ENCODE peak calls at places on chromosomes 11 and 22, in four cellular contexts. I is COR-L47; A is stimulated activated naive CD8-positive, alpha-beta T cell treated with anti-CD3 and anti-CD28 coated beads, Interleukin-15, amount 100 ng/mL, for 72 hours; Y is SIG-M5. R is an unnamed sample.

GRCh38 chr11:117780456-117780855 is 16.6 kb downstream of the DSCAML1 start:
- DNase-seq in I (no peak), A (no peak), Y (no peak), R (no peak)

GRCh38 chr11:12172493-12173013 is 62.2 kb downstream of the MICAL2 start:
- DNase-seq in I (no peak), A (no peak), Y (no peak), R (no peak)

GRCh38 chr11:12692238-12693074 is 18.2 kb downstream of the TEAD1 start:
- DNase-seq in I (no peak), A (no peak), Y (no peak), R (peak)

GRCh38 chr11:73667906-73668305 is 21.5 kb downstream of the PLEKHB1 start:
- DNase-seq in I (no peak), A (no peak), Y (no peak), R (no peak)

GRCh38 chr11:72741429-72741833 is 10.8 kb downstream of the ARAP1 start:
- DNase-seq in I (no peak), A (no peak), Y (no peak), R (no peak)

GRCh38 chr11:134911514-134912180 is 499.6 kb upstream of the B3GAT1 start:
- DNase-seq in I (no peak), A (no peak), Y (no peak), R (no peak)

GRCh38 chr11:67409781-67410368 is 5.6 kb upstream of the CARNS1 start:
- DNase-seq in I (no peak), A (peak), Y (no peak), R (no peak)

GRCh38 chr11:119709638-119710346 is 19.2 kb downstream of the NECTIN1 start:
- DNase-seq in I (no peak), A (no peak), Y (no peak), R (peak)

GRCh38 chr11:48005878-48006277 is 25.5 kb downstream of the PTPRJ start:
- DNase-seq in I (no peak), A (no peak), Y (no peak), R (no peak)

GRCh38 chr22:27705391-27706080 is 96.0 kb downstream of the MN1 start:
- DNase-seq in I (no peak), A (no peak), Y (no peak), R (no peak)

GRCh38 chr11:72615329-72615728 is 58.9 kb downstream of the PDE2A start:
- DNase-seq in I (no peak), A (no peak), Y (no peak), R (no peak)

GRCh38 chr11:12397953-12398352 is 20.6 kb downstream of the PARVA start:
- DNase-seq in I (no peak), A (no peak), Y (no peak), R (peak)

GRCh38 chr22:36365020-36365411 is 22.8 kb downstream of the MYH9 start:
- DNase-seq in I (no peak), A (peak), Y (no peak), R (peak)

GRCh38 chr11:94731921-94732601 is 36.1 kb upstream of the AMOTL1 start:
- DNase-seq in I (no peak), A (no peak), Y (no peak), R (peak)

GRCh38 chr22:37505989-37506388 is 13.2 kb downstream of the CARD10 start:
- DNase-seq in I (no peak), A (no peak), Y (no peak), R (no peak)

GRCh38 chr11:96464695-96465307 is 75.0 kb downstream of the JRKL start:
- DNase-seq in I (peak), A (peak), Y (peak), R (peak)

GRCh38 chr22:46446799-46447198 is 90.6 kb downstream of the CELSR1 start:
- DNase-seq in I (peak), A (no peak), Y (no peak), R (no peak)

GRCh38 chr11:118605116-118605867 is 2.1 kb upstream of the PHLDB1 start:
- DNase-seq in I (no peak), A (no peak), Y (no peak), R (peak)

GRCh38 chr11:44633641-44634040 is 68.2 kb downstream of the CD82 start:
- DNase-seq in I (no peak), A (no peak), Y (no peak), R (no peak)

GRCh38 chr11:83097671-83098070 is 26.0 kb upstream of the RAB30 start:
- DNase-seq in I (no peak), A (no peak), Y (no peak), R (no peak)

GRCh38 chr11:124538019-124538418 is 5.4 kb downstream of the OR8B12 start:
- DNase-seq in I (no peak), A (no peak), Y (no peak), R (no peak)

GRCh38 chr22:36493690-36494110 is 12.3 kb upstream of the TXN2 start:
- DNase-seq in I (no peak), A (no peak), Y (peak), R (no peak)

GRCh38 chr22:47734511-47734910 is 972.1 kb downstream of the TBC1D22A start:
- DNase-seq in I (no peak), A (no peak), Y (no peak), R (no peak)

GRCh38 chr11:134801526-134801925 is 389.5 kb upstream of the B3GAT1 start:
- DNase-seq in I (no peak), A (no peak), Y (no peak), R (no peak)

GRCh38 chr11:7473702-7474101 is 11.6 kb upstream of the OLFML1 start:
- DNase-seq in I (no peak), A (no peak), Y (no peak), R (no peak)

GRCh38 chr11:73236879-73237278 is 18.8 kb downstream of the P2RY2 start:
- DNase-seq in I (no peak), A (no peak), Y (no peak), R (no peak)

GRCh38 chr11:16026849-16027248 is 329.5 kb downstream of the SOX6 start:
- DNase-seq in I (peak), A (no peak), Y (no peak), R (no peak)

GRCh38 chr11:62338218-62338617 is 970 bp downstream of the ASRGL1 start:
- DNase-seq in I (no peak), A (no peak), Y (no peak), R (no peak)

GRCh38 chr22:35914665-35915476 is 113.8 kb downstream of the RBFOX2 start:
- DNase-seq in I (peak), A (no peak), Y (no peak), R (no peak)

GRCh38 chr22:35399114-35399677 is 744 bp upstream of the MCM5 start:
- DNase-seq in I (no peak), A (peak), Y (no peak), R (no peak)